ENCODE peak calls at places on chromosomes 12 and 14, in four cellular contexts. W, F, P and X are unnamed samples.

GRCh38 chr12:34399631-34400422 is 377.5 kb downstream of the ALG10 start:
- DNase-seq in W (peak), F (no peak), P (no peak), X (no peak)

GRCh38 chr12:7346571-7347225 is 42.8 kb downstream of the ACSM4 start:
- DNase-seq in W (no peak), F (no peak), P (no peak), X (peak)

GRCh38 chr12:74292351-74293194 is 245.1 kb upstream of the ATXN7L3B start:
- DNase-seq in W (no peak), F (no peak), P (no peak), X (no peak)

GRCh38 chr12:1201886-1202285 is 210.9 kb downstream of the ERC1 start:
- DNase-seq in W (no peak), F (no peak), P (no peak), X (no peak)

GRCh38 chr12:48925218-48925871 is at the start of gene FKBP11:
- DNase-seq in W (peak), F (no peak), P (peak), X (peak)

GRCh38 chr12:131152587-131152986 is 198.9 kb downstream of the ADGRD1 start:
- DNase-seq in W (no peak), F (no peak), P (no peak), X (no peak)

GRCh38 chr12:115102450-115102849 is 418.5 kb upstream of the TBX3 start:
- DNase-seq in W (peak), F (no peak), P (no peak), X (no peak)

GRCh38 chr12:70576341-70577282 is 60.6 kb downstream of the PTPRB start:
- DNase-seq in W (no peak), F (peak), P (peak), X (peak)

GRCh38 chr12:24118675-24119074 is 169.2 kb upstream of the SOX5 start:
- DNase-seq in W (no peak), F (no peak), P (peak), X (no peak)

GRCh38 chr14:45526715-45527549 is 273.9 kb upstream of the MIS18BP1 start:
- DNase-seq in W (no peak), F (peak), P (no peak), X (peak)

GRCh38 chr12:106123551-106123991 is 15.2 kb downstream of the NUAK1 start:
- DNase-seq in W (no peak), F (no peak), P (no peak), X (peak)

GRCh38 chr12:40622246-40622838 is 69.9 kb upstream of the CNTN1 start:
- DNase-seq in W (peak), F (peak), P (peak), X (peak)

GRCh38 chr14:39682000-39682399 is 249.8 kb upstream of the FBXO33 start:
- DNase-seq in W (no peak), F (no peak), P (no peak), X (no peak)

GRCh38 chr12:102513272-102513671 is 32.9 kb upstream of the IGF1 start:
- DNase-seq in W (no peak), F (no peak), P (no peak), X (no peak)